ENCODE peak calls at places on chromosomes 1 and 21, in eight cellular contexts. K, V, X, C, E, O, I and F are unnamed samples.

GRCh38 chr1:215059947-215060346 is 22.6 kb upstream of the KCNK2 start:
- DNase-seq in K (no peak), C (no peak), E (no peak), O (no peak), I (no peak), X (no peak), V (no peak), F (no peak)

GRCh38 chr1:12692967-12693782 is 22.7 kb upstream of the AADACL3 start:
- DNase-seq in C (no peak), K (no peak), I (no peak), O (no peak), E (no peak), X (no peak), V (no peak), F (no peak)

GRCh38 chr1:167469280-167469965 is 48.9 kb downstream of the CD247 start:
- DNase-seq in E (no peak), K (no peak), I (no peak), O (no peak), C (no peak), V (no peak), X (no peak), F (no peak)

GRCh38 chr1:13813398-13814012 is 113.5 kb downstream of the PRDM2 start:
- DNase-seq in K (no peak), I (peak), C (no peak), V (no peak), X (no peak), O (no peak), E (peak), F (no peak)

GRCh38 chr1:239260779-239261286 is 125.5 kb upstream of the CHRM3 start:
- DNase-seq in I (no peak), K (no peak), O (no peak), V (no peak), X (no peak), C (no peak), E (no peak), F (no peak)

GRCh38 chr21:46255758-46256337 is 27.3 kb upstream of the LSS start:
- DNase-seq in I (no peak), K (no peak), E (no peak), X (no peak), V (no peak), O (no peak), C (no peak), F (no peak)

GRCh38 chr1:239930646-239931262 is 160.9 kb upstream of the FMN2 start:
- DNase-seq in K (no peak), E (no peak), I (no peak), X (no peak), O (no peak), V (no peak), C (no peak), F (no peak)

GRCh38 chr1:62068978-62069377 is 125.7 kb upstream of the L1TD1 start:
- DNase-seq in X (no peak), E (no peak), V (no peak), I (no peak), O (no peak), K (no peak), C (no peak), F (no peak)

GRCh38 chr1:101002551-101002950 is 23.0 kb downstream of the DPH5 start:
- DNase-seq in I (no peak), V (no peak), K (no peak), C (no peak), O (no peak), E (no peak), X (no peak), F (no peak)

GRCh38 chr1:47763456-47764171 is 233.6 kb downstream of the TRABD2B start:
- DNase-seq in X (no peak), O (no peak), K (peak), E (no peak), C (no peak), V (no peak), I (no peak), F (no peak)

GRCh38 chr21:36005018-36005417 is 55.3 kb downstream of the SETD4 start:
- DNase-seq in V (no peak), K (peak), C (peak), E (no peak), X (no peak), I (no peak), O (no peak), F (no peak)

GRCh38 chr1:1211541-1212511 is 2.1 kb downstream of the TNFRSF4 start:
- DNase-seq in V (no peak), C (peak), O (no peak), I (no peak), X (no peak), K (no peak), E (no peak), F (no peak)

GRCh38 chr1:117146570-117147340 is 25.2 kb upstream of the TRIM45 start:
- DNase-seq in O (no peak), C (no peak), I (no peak), E (no peak), V (no peak), K (peak), X (no peak), F (peak)

GRCh38 chr1:229457436-229457835 is 23.5 kb upstream of the ACTA1 start:
- DNase-seq in V (no peak), X (no peak), C (no peak), E (no peak), K (no peak), O (no peak), I (no peak), F (no peak)

GRCh38 chr1:86487131-86487804 is 18.5 kb downstream of the CLCA1 start:
- DNase-seq in K (no peak), E (no peak), C (no peak), X (no peak), O (no peak), I (no peak), V (no peak), F (no peak)

GRCh38 chr1:227947678-227948492 is at the start of gene WNT9A:
- DNase-seq in O (no peak), C (peak), V (no peak), K (no peak), E (peak), I (no peak), X (no peak), F (peak)

GRCh38 chr1:91689586-91690481 is 189.2 kb downstream of the CDC7 start:
- DNase-seq in I (no peak), X (no peak), C (no peak), E (no peak), O (no peak), K (no peak), V (no peak), F (no peak)

GRCh38 chr1:44406761-44407429 is 1.8 kb downstream of the RNF220 start:
- DNase-seq in K (no peak), X (no peak), C (no peak), O (no peak), E (no peak), I (peak), V (no peak), F (no peak)

GRCh38 chr1:65881070-65881594 is 88.4 kb downstream of the PDE4B start:
- DNase-seq in C (no peak), V (no peak), E (no peak), X (no peak), K (no peak), I (no peak), O (no peak), F (no peak)

GRCh38 chr21:38404134-38404533 is 94.1 kb downstream of the ERG start:
- DNase-seq in X (no peak), V (no peak), K (no peak), C (no peak), I (no peak), E (no peak), O (no peak), F (no peak)

GRCh38 chr1:94302960-94303359 is 65.6 kb upstream of the ARHGAP29 start:
- DNase-seq in C (no peak), K (no peak), E (no peak), I (no peak), X (no peak), V (no peak), O (no peak), F (no peak)

GRCh38 chr1:177873238-177873637 is 96.6 kb downstream of the SEC16B start:
- DNase-seq in I (no peak), K (no peak), X (no peak), E (no peak), O (no peak), V (no peak), C (no peak), F (peak)

GRCh38 chr1:116915182-116915611 is 5.5 kb downstream of the PTGFRN start:
- DNase-seq in I (no peak), V (no peak), C (peak), K (peak), O (no peak), X (no peak), E (no peak), F (no peak)

GRCh38 chr1:229454056-229454455 is 20.2 kb upstream of the ACTA1 start:
- DNase-seq in X (no peak), K (no peak), O (no peak), I (no peak), V (no peak), E (no peak), C (no peak), F (no peak)

GRCh38 chr21:17725339-17725738 is 93.8 kb downstream of the C21orf91 start:
- DNase-seq in E (no peak), O (no peak), K (no peak), X (no peak), C (no peak), I (no peak), V (no peak), F (no peak)